ENCODE peak calls at places on chromosomes 5 and 9, in seven cellular contexts. One of them, this sample, is unnamed.

GRCh38 chr5:92554447-92555085 is 1026.5 kb downstream of the NR2F1-AS1 start:
- DNase-seq in activated T-cell treated with anti-CD3 and anti-CD28 coated beads, Interleukin-2, amount 50 U/mL, for 24 hours: no peak
- DNase-seq in lower leg skin: no peak
- DNase-seq in AG08396: no peak
- DNase-seq in NCI-H1694: no peak
- DNase-seq in GM23248: no peak
- DNase-seq in SHP77 treated with DMSO at 0.1 percent for 48 hours: no peak
- DNase-seq in this sample: no peak

GRCh38 chr5:40291338-40291737 is 388.4 kb upstream of the PTGER4 start:
- DNase-seq in activated T-cell treated with anti-CD3 and anti-CD28 coated beads, Interleukin-2, amount 50 U/mL, for 24 hours: no peak
- DNase-seq in lower leg skin: no peak
- DNase-seq in AG08396: peak
- DNase-seq in NCI-H1694: no peak
- DNase-seq in GM23248: peak
- DNase-seq in SHP77 treated with DMSO at 0.1 percent for 48 hours: no peak
- DNase-seq in this sample: no peak

GRCh38 chr5:95859327-95860060 is 37.0 kb upstream of the GLRX start:
- DNase-seq in activated T-cell treated with anti-CD3 and anti-CD28 coated beads, Interleukin-2, amount 50 U/mL, for 24 hours: peak
- DNase-seq in lower leg skin: no peak
- DNase-seq in AG08396: peak
- DNase-seq in NCI-H1694: no peak
- DNase-seq in GM23248: peak
- DNase-seq in SHP77 treated with DMSO at 0.1 percent for 48 hours: no peak
- DNase-seq in this sample: no peak

GRCh38 chr5:173890195-173890951 is 2.2 kb downstream of the CPEB4 start:
- DNase-seq in activated T-cell treated with anti-CD3 and anti-CD28 coated beads, Interleukin-2, amount 50 U/mL, for 24 hours: no peak
- DNase-seq in lower leg skin: no peak
- DNase-seq in AG08396: no peak
- DNase-seq in NCI-H1694: peak
- DNase-seq in GM23248: peak
- DNase-seq in SHP77 treated with DMSO at 0.1 percent for 48 hours: no peak
- DNase-seq in this sample: no peak

GRCh38 chr5:143218563-143219170 is 184.8 kb downstream of the NR3C1 start:
- DNase-seq in activated T-cell treated with anti-CD3 and anti-CD28 coated beads, Interleukin-2, amount 50 U/mL, for 24 hours: no peak
- DNase-seq in lower leg skin: no peak
- DNase-seq in AG08396: no peak
- DNase-seq in NCI-H1694: no peak
- DNase-seq in GM23248: no peak
- DNase-seq in SHP77 treated with DMSO at 0.1 percent for 48 hours: peak
- DNase-seq in this sample: no peak

GRCh38 chr5:166649656-166650055 is 1641.8 kb upstream of the WWC1 start:
- DNase-seq in activated T-cell treated with anti-CD3 and anti-CD28 coated beads, Interleukin-2, amount 50 U/mL, for 24 hours: no peak
- DNase-seq in lower leg skin: no peak
- DNase-seq in AG08396: no peak
- DNase-seq in NCI-H1694: no peak
- DNase-seq in GM23248: no peak
- DNase-seq in SHP77 treated with DMSO at 0.1 percent for 48 hours: no peak
- DNase-seq in this sample: no peak

GRCh38 chr9:83294816-83295215 is 231.9 kb upstream of the RASEF start:
- DNase-seq in activated T-cell treated with anti-CD3 and anti-CD28 coated beads, Interleukin-2, amount 50 U/mL, for 24 hours: no peak
- DNase-seq in lower leg skin: no peak
- DNase-seq in AG08396: no peak
- DNase-seq in NCI-H1694: no peak
- DNase-seq in GM23248: no peak
- DNase-seq in SHP77 treated with DMSO at 0.1 percent for 48 hours: no peak
- DNase-seq in this sample: no peak

GRCh38 chr5:138274189-138274853 is at the start of gene GFRA3:
- DNase-seq in activated T-cell treated with anti-CD3 and anti-CD28 coated beads, Interleukin-2, amount 50 U/mL, for 24 hours: peak
- DNase-seq in lower leg skin: no peak
- DNase-seq in AG08396: peak
- DNase-seq in NCI-H1694: no peak
- DNase-seq in GM23248: peak
- DNase-seq in SHP77 treated with DMSO at 0.1 percent for 48 hours: no peak
- DNase-seq in this sample: no peak

GRCh38 chr9:70571247-70571646 is 156.8 kb upstream of the KLF9 start:
- DNase-seq in activated T-cell treated with anti-CD3 and anti-CD28 coated beads, Interleukin-2, amount 50 U/mL, for 24 hours: no peak
- DNase-seq in lower leg skin: no peak
- DNase-seq in AG08396: no peak
- DNase-seq in NCI-H1694: no peak
- DNase-seq in GM23248: no peak
- DNase-seq in SHP77 treated with DMSO at 0.1 percent for 48 hours: no peak
- DNase-seq in this sample: no peak

GRCh38 chr5:109250080-109250479 is 159.7 kb downstream of the PJA2 start:
- DNase-seq in activated T-cell treated with anti-CD3 and anti-CD28 coated beads, Interleukin-2, amount 50 U/mL, for 24 hours: no peak
- DNase-seq in lower leg skin: no peak
- DNase-seq in AG08396: no peak
- DNase-seq in NCI-H1694: no peak
- DNase-seq in GM23248: no peak
- DNase-seq in SHP77 treated with DMSO at 0.1 percent for 48 hours: no peak
- DNase-seq in this sample: no peak

GRCh38 chr5:132182366-132183040 is 45.1 kb downstream of the P4HA2 start:
- DNase-seq in activated T-cell treated with anti-CD3 and anti-CD28 coated beads, Interleukin-2, amount 50 U/mL, for 24 hours: no peak
- DNase-seq in lower leg skin: no peak
- DNase-seq in AG08396: no peak
- DNase-seq in NCI-H1694: no peak
- DNase-seq in GM23248: peak
- DNase-seq in SHP77 treated with DMSO at 0.1 percent for 48 hours: no peak
- DNase-seq in this sample: no peak

GRCh38 chr5:84524491-84524890 is 139.8 kb upstream of the EDIL3 start:
- DNase-seq in activated T-cell treated with anti-CD3 and anti-CD28 coated beads, Interleukin-2, amount 50 U/mL, for 24 hours: no peak
- DNase-seq in lower leg skin: no peak
- DNase-seq in AG08396: no peak
- DNase-seq in NCI-H1694: no peak
- DNase-seq in GM23248: no peak
- DNase-seq in SHP77 treated with DMSO at 0.1 percent for 48 hours: no peak
- DNase-seq in this sample: no peak

GRCh38 chr5:39005566-39006232 is 68.5 kb downstream of the RICTOR start:
- DNase-seq in activated T-cell treated with anti-CD3 and anti-CD28 coated beads, Interleukin-2, amount 50 U/mL, for 24 hours: no peak
- DNase-seq in lower leg skin: no peak
- DNase-seq in AG08396: no peak
- DNase-seq in NCI-H1694: no peak
- DNase-seq in GM23248: peak
- DNase-seq in SHP77 treated with DMSO at 0.1 percent for 48 hours: no peak
- DNase-seq in this sample: no peak

GRCh38 chr9:22041792-22042191 is 32.7 kb upstream of the CDKN2B start:
- DNase-seq in activated T-cell treated with anti-CD3 and anti-CD28 coated beads, Interleukin-2, amount 50 U/mL, for 24 hours: no peak
- DNase-seq in lower leg skin: peak
- DNase-seq in AG08396: no peak
- DNase-seq in NCI-H1694: no peak
- DNase-seq in GM23248: peak
- DNase-seq in SHP77 treated with DMSO at 0.1 percent for 48 hours: no peak
- DNase-seq in this sample: no peak

GRCh38 chr5:78552729-78553341 is 95.7 kb downstream of the LHFPL2 start:
- DNase-seq in activated T-cell treated with anti-CD3 and anti-CD28 coated beads, Interleukin-2, amount 50 U/mL, for 24 hours: no peak
- DNase-seq in lower leg skin: no peak
- DNase-seq in AG08396: no peak
- DNase-seq in NCI-H1694: no peak
- DNase-seq in GM23248: no peak
- DNase-seq in SHP77 treated with DMSO at 0.1 percent for 48 hours: no peak
- DNase-seq in this sample: no peak

GRCh38 chr9:2093920-2094597 is 78.9 kb downstream of the SMARCA2 start:
- DNase-seq in activated T-cell treated with anti-CD3 and anti-CD28 coated beads, Interleukin-2, amount 50 U/mL, for 24 hours: no peak
- DNase-seq in lower leg skin: no peak
- DNase-seq in AG08396: peak
- DNase-seq in NCI-H1694: no peak
- DNase-seq in GM23248: peak
- DNase-seq in SHP77 treated with DMSO at 0.1 percent for 48 hours: no peak
- DNase-seq in this sample: peak

GRCh38 chr9:32430720-32431119 is 46.3 kb downstream of the ACO1 start:
- DNase-seq in activated T-cell treated with anti-CD3 and anti-CD28 coated beads, Interleukin-2, amount 50 U/mL, for 24 hours: no peak
- DNase-seq in lower leg skin: no peak
- DNase-seq in AG08396: peak
- DNase-seq in NCI-H1694: no peak
- DNase-seq in GM23248: peak
- DNase-seq in SHP77 treated with DMSO at 0.1 percent for 48 hours: no peak
- DNase-seq in this sample: no peak

GRCh38 chr9:116656535-116656934 is 30.6 kb upstream of the TRIM32 start:
- DNase-seq in activated T-cell treated with anti-CD3 and anti-CD28 coated beads, Interleukin-2, amount 50 U/mL, for 24 hours: no peak
- DNase-seq in lower leg skin: no peak
- DNase-seq in AG08396: no peak
- DNase-seq in NCI-H1694: no peak
- DNase-seq in GM23248: peak
- DNase-seq in SHP77 treated with DMSO at 0.1 percent for 48 hours: peak
- DNase-seq in this sample: no peak

GRCh38 chr9:4508246-4508906 is 18.1 kb downstream of the SLC1A1 start:
- DNase-seq in activated T-cell treated with anti-CD3 and anti-CD28 coated beads, Interleukin-2, amount 50 U/mL, for 24 hours: no peak
- DNase-seq in lower leg skin: no peak
- DNase-seq in AG08396: peak
- DNase-seq in NCI-H1694: no peak
- DNase-seq in GM23248: peak
- DNase-seq in SHP77 treated with DMSO at 0.1 percent for 48 hours: no peak
- DNase-seq in this sample: no peak

GRCh38 chr5:35803221-35803651 is 53.5 kb upstream of the IL7R start:
- DNase-seq in activated T-cell treated with anti-CD3 and anti-CD28 coated beads, Interleukin-2, amount 50 U/mL, for 24 hours: peak
- DNase-seq in lower leg skin: no peak
- DNase-seq in AG08396: peak
- DNase-seq in NCI-H1694: peak
- DNase-seq in GM23248: peak
- DNase-seq in SHP77 treated with DMSO at 0.1 percent for 48 hours: peak
- DNase-seq in this sample: no peak

GRCh38 chr5:119328753-119329602 is 26.8 kb upstream of the TNFAIP8 start:
- DNase-seq in activated T-cell treated with anti-CD3 and anti-CD28 coated beads, Interleukin-2, amount 50 U/mL, for 24 hours: peak
- DNase-seq in lower leg skin: no peak
- DNase-seq in AG08396: peak
- DNase-seq in NCI-H1694: no peak
- DNase-seq in GM23248: peak
- DNase-seq in SHP77 treated with DMSO at 0.1 percent for 48 hours: no peak
- DNase-seq in this sample: no peak

GRCh38 chr9:12774861-12775367 is at the start of gene LURAP1L:
- DNase-seq in activated T-cell treated with anti-CD3 and anti-CD28 coated beads, Interleukin-2, amount 50 U/mL, for 24 hours: no peak
- DNase-seq in lower leg skin: peak
- DNase-seq in AG08396: peak
- DNase-seq in NCI-H1694: peak
- DNase-seq in GM23248: peak
- DNase-seq in SHP77 treated with DMSO at 0.1 percent for 48 hours: peak
- DNase-seq in this sample: no peak

GRCh38 chr5:33702867-33703266 is 188.9 kb downstream of the ADAMTS12 start:
- DNase-seq in activated T-cell treated with anti-CD3 and anti-CD28 coated beads, Interleukin-2, amount 50 U/mL, for 24 hours: no peak
- DNase-seq in lower leg skin: no peak
- DNase-seq in AG08396: no peak
- DNase-seq in NCI-H1694: no peak
- DNase-seq in GM23248: no peak
- DNase-seq in SHP77 treated with DMSO at 0.1 percent for 48 hours: no peak
- DNase-seq in this sample: no peak

GRCh38 chr5:102629827-102630605 is 125.1 kb upstream of the PAM start:
- DNase-seq in activated T-cell treated with anti-CD3 and anti-CD28 coated beads, Interleukin-2, amount 50 U/mL, for 24 hours: no peak
- DNase-seq in lower leg skin: no peak
- DNase-seq in AG08396: no peak
- DNase-seq in NCI-H1694: no peak
- DNase-seq in GM23248: no peak
- DNase-seq in SHP77 treated with DMSO at 0.1 percent for 48 hours: no peak
- DNase-seq in this sample: no peak

GRCh38 chr9:9003184-9003583 is 1203.6 kb upstream of the DMAC1 start:
- DNase-seq in activated T-cell treated with anti-CD3 and anti-CD28 coated beads, Interleukin-2, amount 50 U/mL, for 24 hours: no peak
- DNase-seq in lower leg skin: no peak
- DNase-seq in AG08396: no peak
- DNase-seq in NCI-H1694: peak
- DNase-seq in GM23248: no peak
- DNase-seq in SHP77 treated with DMSO at 0.1 percent for 48 hours: no peak
- DNase-seq in this sample: no peak

GRCh38 chr5:14729448-14730385 is 65.2 kb downstream of the OTULIN start:
- DNase-seq in activated T-cell treated with anti-CD3 and anti-CD28 coated beads, Interleukin-2, amount 50 U/mL, for 24 hours: no peak
- DNase-seq in lower leg skin: no peak
- DNase-seq in AG08396: no peak
- DNase-seq in NCI-H1694: no peak
- DNase-seq in GM23248: no peak
- DNase-seq in SHP77 treated with DMSO at 0.1 percent for 48 hours: no peak
- DNase-seq in this sample: no peak

GRCh38 chr9:76894198-76894597 is 11.7 kb downstream of the PRUNE2 start:
- DNase-seq in activated T-cell treated with anti-CD3 and anti-CD28 coated beads, Interleukin-2, amount 50 U/mL, for 24 hours: no peak
- DNase-seq in lower leg skin: no peak
- DNase-seq in AG08396: no peak
- DNase-seq in NCI-H1694: no peak
- DNase-seq in GM23248: peak
- DNase-seq in SHP77 treated with DMSO at 0.1 percent for 48 hours: no peak
- DNase-seq in this sample: no peak

GRCh38 chr9:110655723-110656641 is 12.6 kb upstream of the MUSK start:
- DNase-seq in activated T-cell treated with anti-CD3 and anti-CD28 coated beads, Interleukin-2, amount 50 U/mL, for 24 hours: no peak
- DNase-seq in lower leg skin: peak
- DNase-seq in AG08396: no peak
- DNase-seq in NCI-H1694: no peak
- DNase-seq in GM23248: peak
- DNase-seq in SHP77 treated with DMSO at 0.1 percent for 48 hours: no peak
- DNase-seq in this sample: no peak

GRCh38 chr9:80878556-80878955 is 810.8 kb downstream of the TLE1 start:
- DNase-seq in activated T-cell treated with anti-CD3 and anti-CD28 coated beads, Interleukin-2, amount 50 U/mL, for 24 hours: no peak
- DNase-seq in lower leg skin: no peak
- DNase-seq in AG08396: no peak
- DNase-seq in NCI-H1694: no peak
- DNase-seq in GM23248: no peak
- DNase-seq in SHP77 treated with DMSO at 0.1 percent for 48 hours: no peak
- DNase-seq in this sample: no peak

GRCh38 chr5:74738406-74738805 is 28.5 kb downstream of the GFM2 start:
- DNase-seq in activated T-cell treated with anti-CD3 and anti-CD28 coated beads, Interleukin-2, amount 50 U/mL, for 24 hours: no peak
- DNase-seq in lower leg skin: no peak
- DNase-seq in AG08396: no peak
- DNase-seq in NCI-H1694: no peak
- DNase-seq in GM23248: no peak
- DNase-seq in SHP77 treated with DMSO at 0.1 percent for 48 hours: no peak
- DNase-seq in this sample: no peak

GRCh38 chr5:168302785-168303184 is 11.3 kb downstream of the WWC1 start:
- DNase-seq in activated T-cell treated with anti-CD3 and anti-CD28 coated beads, Interleukin-2, amount 50 U/mL, for 24 hours: no peak
- DNase-seq in lower leg skin: no peak
- DNase-seq in AG08396: no peak
- DNase-seq in NCI-H1694: no peak
- DNase-seq in GM23248: peak
- DNase-seq in SHP77 treated with DMSO at 0.1 percent for 48 hours: no peak
- DNase-seq in this sample: no peak

GRCh38 chr5:26894719-26895263 is 143.6 kb downstream of the CDH9 start:
- DNase-seq in activated T-cell treated with anti-CD3 and anti-CD28 coated beads, Interleukin-2, amount 50 U/mL, for 24 hours: no peak
- DNase-seq in lower leg skin: no peak
- DNase-seq in AG08396: no peak
- DNase-seq in NCI-H1694: peak
- DNase-seq in GM23248: no peak
- DNase-seq in SHP77 treated with DMSO at 0.1 percent for 48 hours: no peak
- DNase-seq in this sample: no peak

GRCh38 chr5:138132543-138132942 is 6.7 kb downstream of the NME5 start:
- DNase-seq in activated T-cell treated with anti-CD3 and anti-CD28 coated beads, Interleukin-2, amount 50 U/mL, for 24 hours: no peak
- DNase-seq in lower leg skin: no peak
- DNase-seq in AG08396: no peak
- DNase-seq in NCI-H1694: no peak
- DNase-seq in GM23248: no peak
- DNase-seq in SHP77 treated with DMSO at 0.1 percent for 48 hours: no peak
- DNase-seq in this sample: no peak